ENCODE peak calls at places on chromosomes 16 and 17, in four cellular contexts. One of them, this sample, is unnamed. For H3K27me3 and H3K36me3, the result is how much of the 10 kb centered on the place peaks cover.

GRCh38 chr17:77924757-77925336 is 33.7 kb upstream of the TNRC6C start:
- DNase-seq in adipocyte: no peak
- DNase-seq in GM12878: no peak
- DNase-seq in iPS DF 6.9: peak
- DNase-seq in this sample: no peak

GRCh38 chr17:40962059-40962561 is 4.6 kb downstream of the KRT39 start:
- DNase-seq in GM12878: no peak
- DNase-seq in adipocyte: no peak
- DNase-seq in iPS DF 6.9: no peak
- DNase-seq in this sample: no peak

GRCh38 chr16:8044796-8045195 is 545.5 kb downstream of the TMEM114 start:
- DNase-seq in adipocyte: no peak
- DNase-seq in GM12878: no peak
- DNase-seq in iPS DF 6.9: no peak
- DNase-seq in this sample: no peak

GRCh38 chr17:69012895-69013805 is 47.6 kb downstream of the ABCA9 start:
- DNase-seq in iPS DF 6.9: no peak
- DNase-seq in GM12878: no peak
- DNase-seq in adipocyte: peak
- DNase-seq in this sample: no peak

GRCh38 chr17:74872313-74873035 is at the start of gene FDXR:
- DNase-seq in GM12878: no peak
- DNase-seq in iPS DF 6.9: no peak
- DNase-seq in adipocyte: no peak
- DNase-seq in this sample: no peak

GRCh38 chr17:65918921-65919546 is 272.9 kb downstream of the CEP112 start:
- DNase-seq in adipocyte: no peak
- DNase-seq in GM12878: no peak
- DNase-seq in iPS DF 6.9: no peak
- DNase-seq in this sample: no peak

GRCh38 chr16:29994613-29995329 is 646 bp downstream of the HIRIP3 start:
- DNase-seq in iPS DF 6.9: no peak
- DNase-seq in GM12878: no peak
- DNase-seq in adipocyte: peak
- DNase-seq in this sample: peak

GRCh38 chr17:59355695-59356323 is 24.4 kb downstream of the YPEL2 start:
- DNase-seq in adipocyte: no peak
- DNase-seq in GM12878: no peak
- DNase-seq in iPS DF 6.9: no peak
- DNase-seq in this sample: no peak

GRCh38 chr16:57427824-57428223 is 19.4 kb downstream of the CIAPIN1 start:
- DNase-seq in GM12878: no peak
- DNase-seq in iPS DF 6.9: no peak
- DNase-seq in adipocyte: no peak
- DNase-seq in this sample: no peak

GRCh38 chr16:86261379-86261778 is 248.9 kb upstream of the FOXF1 start:
- DNase-seq in iPS DF 6.9: no peak
- DNase-seq in GM12878: peak
- DNase-seq in adipocyte: no peak
- DNase-seq in this sample: no peak

GRCh38 chr16:17921357-17921978 is 415.1 kb downstream of the NPIPA8 start:
- DNase-seq in GM12878: no peak
- DNase-seq in adipocyte: no peak
- DNase-seq in iPS DF 6.9: peak
- DNase-seq in this sample: no peak

GRCh38 chr17:28379814-28380571 is 8.5 kb downstream of the SARM1 start:
- DNase-seq in adipocyte: peak
- DNase-seq in GM12878: no peak
- DNase-seq in iPS DF 6.9: no peak
- DNase-seq in this sample: peak

GRCh38 chr16:21233045-21233520 is 416 bp upstream of the ANKS4B start:
- DNase-seq in adipocyte: no peak
- DNase-seq in iPS DF 6.9: no peak
- DNase-seq in GM12878: no peak
- DNase-seq in this sample: no peak

GRCh38 chr16:23148513-23149266 is 562 bp downstream of the USP31 start:
- DNase-seq in iPS DF 6.9: no peak
- DNase-seq in GM12878: no peak
- DNase-seq in adipocyte: peak
- DNase-seq in this sample: peak

GRCh38 chr17:33225509-33225908 is 67.6 kb downstream of the ASIC2 start:
- DNase-seq in GM12878: no peak
- DNase-seq in adipocyte: no peak
- DNase-seq in iPS DF 6.9: no peak
- DNase-seq in this sample: no peak

DNA sequence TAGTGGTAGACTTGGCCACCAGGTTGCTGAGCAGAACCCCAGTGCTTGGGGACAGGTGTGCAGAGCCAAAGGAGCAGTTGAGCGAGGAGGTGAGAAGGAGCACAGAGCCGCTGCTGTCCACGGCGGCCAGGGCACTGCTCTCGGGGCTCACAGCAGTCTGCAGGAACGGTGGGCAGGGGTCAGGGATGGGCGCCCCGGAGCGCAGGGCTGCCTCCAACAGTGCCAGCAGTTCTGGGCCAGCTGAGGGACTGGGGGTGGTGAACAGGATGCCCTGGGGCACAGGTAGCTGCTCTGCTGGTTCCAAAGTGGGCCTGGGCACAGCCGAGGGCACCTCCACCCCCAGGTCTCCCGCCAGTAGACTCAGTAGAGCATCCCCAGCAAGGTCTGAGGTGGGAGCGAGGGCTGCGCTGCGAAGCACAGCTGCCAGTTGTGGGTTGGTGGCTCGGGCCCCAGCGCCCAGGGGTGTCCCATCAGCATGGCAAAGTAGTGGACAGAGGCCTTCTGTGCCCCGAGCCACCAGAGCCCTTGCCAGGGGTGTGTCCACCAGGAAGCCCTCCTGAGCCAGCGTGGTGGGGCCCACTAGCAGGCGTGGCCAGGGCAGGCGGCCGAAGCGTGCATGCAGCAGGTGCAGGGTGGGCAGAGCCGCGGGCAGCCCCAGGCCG is 1.9 kb downstream of the GGT6 start:
- DNase-seq in GM12878: no peak
- DNase-seq in iPS DF 6.9: no peak
- DNase-seq in adipocyte: no peak
- DNase-seq in this sample: peak
- H3K27me3 ChIP-seq in GM12878: under half
- H3K27me3 ChIP-seq in iPS DF 6.9: under half
- H3K27me3 ChIP-seq in adipocyte: under half
- H3K27me3 ChIP-seq in this sample: under half

DNA sequence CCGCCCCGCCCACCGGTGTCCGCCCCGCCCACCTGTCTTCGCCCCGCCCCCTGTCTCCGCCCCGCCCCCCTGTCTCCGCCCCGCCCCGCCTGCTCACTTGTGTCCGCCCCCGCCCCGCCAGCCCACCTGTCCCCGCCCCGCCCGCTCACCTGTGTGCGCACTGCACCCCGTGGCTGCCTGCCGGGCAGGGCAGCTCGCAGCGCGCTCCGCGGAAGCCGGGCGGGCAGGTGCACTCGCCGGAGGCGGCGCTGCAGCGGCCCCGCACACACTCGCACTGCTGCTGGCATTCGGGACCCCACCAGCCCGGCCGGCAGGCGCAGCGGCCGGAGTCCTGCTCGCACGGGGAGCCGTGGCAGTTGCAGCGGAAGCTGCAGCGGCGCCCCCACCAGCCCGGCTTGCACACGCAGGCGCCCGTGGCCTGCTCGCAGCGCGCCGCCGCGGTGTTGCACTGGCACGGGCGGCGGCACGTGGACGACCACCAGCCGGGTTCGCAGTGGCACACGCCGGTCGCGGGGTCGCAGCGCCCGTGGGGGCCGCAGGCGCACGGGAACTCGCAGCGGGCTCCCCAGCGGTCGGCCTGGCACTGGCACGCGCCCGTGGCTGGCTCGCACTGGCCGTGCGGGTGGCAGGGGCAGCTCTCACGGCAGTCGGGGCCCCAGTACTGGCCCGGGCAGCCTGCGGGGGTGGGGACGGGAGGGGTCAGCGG is 2.1 kb downstream of the SCARF1 start:
- DNase-seq in iPS DF 6.9: no peak
- DNase-seq in GM12878: no peak
- DNase-seq in adipocyte: peak
- DNase-seq in this sample: no peak
- H3K4me3 ChIP-seq in iPS DF 6.9: peak
- H3K4me3 ChIP-seq in GM12878: peak
- H3K4me3 ChIP-seq in adipocyte: peak
- H3K4me3 ChIP-seq in this sample: peak

GRCh38 chr16:3220839-3221238 is 14.1 kb downstream of the ZNF200 start:
- DNase-seq in GM12878: no peak
- DNase-seq in adipocyte: no peak
- DNase-seq in iPS DF 6.9: no peak
- DNase-seq in this sample: no peak

GRCh38 chr16:3223913-3224515 is 10.9 kb downstream of the ZNF200 start:
- DNase-seq in iPS DF 6.9: no peak
- DNase-seq in GM12878: no peak
- DNase-seq in adipocyte: peak
- DNase-seq in this sample: no peak
- H3K36me3 ChIP-seq in iPS DF 6.9: under half
- H3K36me3 ChIP-seq in GM12878: under half
- H3K36me3 ChIP-seq in adipocyte: half or more
- H3K36me3 ChIP-seq in this sample: half or more

GRCh38 chr17:26774291-26775218 is 519.4 kb upstream of the WSB1 start:
- DNase-seq in iPS DF 6.9: no peak
- DNase-seq in GM12878: no peak
- DNase-seq in adipocyte: no peak
- DNase-seq in this sample: peak
- H3K27me3 ChIP-seq in iPS DF 6.9: under half
- H3K27me3 ChIP-seq in GM12878: under half
- H3K27me3 ChIP-seq in adipocyte: under half
- H3K27me3 ChIP-seq in this sample: under half

GRCh38 chr17:80968602-80969029 is 23.0 kb upstream of the CHMP6 start:
- DNase-seq in adipocyte: peak
- DNase-seq in GM12878: no peak
- DNase-seq in iPS DF 6.9: no peak
- DNase-seq in this sample: no peak
- H3K4me3 ChIP-seq in adipocyte: peak
- H3K4me3 ChIP-seq in GM12878: no peak
- H3K4me3 ChIP-seq in iPS DF 6.9: no peak
- H3K4me3 ChIP-seq in this sample: no peak